ENCODE peak calls at places on chromosomes 13 and 19, in eight cellular contexts. C, A, Y, X, J, I, V and S are unnamed samples.

GRCh38 chr13:78160793-78161192 is 242.2 kb upstream of the EDNRB start:
- DNase-seq in C (peak), A (no peak), Y (peak), X (no peak), J (no peak), I (no peak), V (peak), S (no peak)

GRCh38 chr13:84446972-84447700 is 564.9 kb upstream of the SLITRK1 start:
- DNase-seq in C (peak), A (no peak), Y (no peak), X (peak), J (no peak), I (no peak), V (peak), S (no peak)

GRCh38 chr19:3108775-3109174 is 14.6 kb downstream of the GNA11 start:
- DNase-seq in C (peak), A (peak), Y (peak), X (peak), J (no peak), I (peak), V (peak), S (peak)

GRCh38 chr19:17454579-17454978 is 6.1 kb upstream of the TMEM221 start:
- DNase-seq in C (no peak), A (no peak), Y (no peak), X (no peak), J (no peak), I (no peak), V (no peak), S (no peak)

GRCh38 chr13:98265669-98266551 is 88.8 kb upstream of the RNF113B start:
- DNase-seq in C (peak), A (no peak), Y (no peak), X (no peak), J (peak), I (no peak), V (no peak), S (no peak)

GRCh38 chr19:15443838-15444237 is 5.9 kb downstream of the WIZ start:
- DNase-seq in C (no peak), A (no peak), Y (no peak), X (no peak), J (peak), I (no peak), V (no peak), S (no peak)

GRCh38 chr19:50482886-50483285 is 6.2 kb upstream of the GARIN5A start:
- DNase-seq in C (no peak), A (no peak), Y (no peak), X (no peak), J (no peak), I (no peak), V (no peak), S (no peak)

GRCh38 chr13:39144941-39145533 is 106.8 kb downstream of the NHLRC3 start:
- DNase-seq in C (peak), A (no peak), Y (peak), X (peak), J (peak), I (no peak), V (peak), S (no peak)